ENCODE peak calls at places on chromosomes 1 and 21, in eight cellular contexts. C, H, O, P, A, F, S and E are unnamed samples.

GRCh38 chr21:46171585-46171984 is 12.7 kb downstream of the SPATC1L start:
- DNase-seq in P (no peak), O (no peak), A (no peak), H (no peak), S (no peak), F (no peak), C (no peak), E (no peak)

GRCh38 chr1:72366473-72366872 is 84.1 kb upstream of the NEGR1 start:
- DNase-seq in F (no peak), P (no peak), H (no peak), A (peak; percentile 64), O (no peak), C (peak; percentile 5), S (peak; percentile 16), E (no peak)

GRCh38 chr1:54342306-54342705 is 63.9 kb downstream of the SSBP3 start:
- DNase-seq in F (no peak), H (no peak), O (peak; percentile 74), P (no peak), C (no peak), S (no peak), A (no peak), E (no peak)

GRCh38 chr1:155984341-155984740 is 6.0 kb upstream of the ARHGEF2 start:
- DNase-seq in P (no peak), C (no peak), A (no peak), O (peak; percentile 88), F (no peak), S (no peak), H (no peak), E (no peak)

GRCh38 chr1:25699501-25700089 is 83.0 kb downstream of the MAN1C1 start:
- DNase-seq in P (no peak), O (peak; percentile 35), A (no peak), C (no peak), F (no peak), H (peak; percentile 36), S (no peak), E (no peak)

GRCh38 chr1:237679687-237680086 is 211.0 kb downstream of the ZP4 start:
- DNase-seq in F (no peak), H (no peak), O (no peak), S (no peak), C (no peak), A (no peak), P (no peak), E (no peak)

GRCh38 chr1:203638076-203638475 is 11.4 kb downstream of the ATP2B4 start:
- DNase-seq in H (no peak), S (no peak), P (no peak), O (no peak), F (no peak), A (no peak), C (no peak), E (no peak)

GRCh38 chr21:25934771-25935224 is 200.0 kb downstream of the GABPA start:
- DNase-seq in H (peak; percentile 76), C (peak; percentile 71), O (no peak), P (peak; percentile 75), F (peak; percentile 58), A (peak; percentile 98), S (peak; percentile 58), E (no peak)

GRCh38 chr1:60833173-60833572 is 249.2 kb upstream of the NFIA start:
- DNase-seq in A (no peak), H (no peak), C (no peak), F (no peak), O (no peak), S (no peak), P (no peak), E (peak; percentile 33)

GRCh38 chr1:67647036-67647798 is 37.8 kb upstream of the GADD45A start:
- DNase-seq in S (peak; percentile 67), O (no peak), A (peak; percentile 52), C (peak; percentile 23), P (no peak), H (no peak), F (no peak), E (no peak)

GRCh38 chr1:218460367-218460766 is 115.2 kb downstream of the TGFB2 start:
- DNase-seq in C (no peak), S (no peak), A (peak; percentile 86), O (peak; percentile 70), P (no peak), F (no peak), H (peak; percentile 61), E (no peak)

GRCh38 chr1:161071886-161072371 is 2.2 kb upstream of the ARHGAP30 start:
- DNase-seq in P (peak; percentile 74), O (peak; percentile 90), S (no peak), F (peak; percentile 86), C (peak; percentile 43), A (peak; percentile 19), H (no peak), E (peak; percentile 54)

GRCh38 chr1:226603030-226603960 is 54.7 kb downstream of the STUM start:
- DNase-seq in S (peak; percentile 48), H (peak; percentile 72), C (peak; percentile 85), O (no peak), P (peak; percentile 69), A (peak; percentile 10), F (no peak), E (peak; percentile 10)

GRCh38 chr21:34639882-34640788 is 25.2 kb upstream of the RCAN1 start:
- DNase-seq in C (no peak), H (no peak), F (no peak), A (no peak), O (no peak), S (no peak), P (no peak), E (peak; percentile 30)

GRCh38 chr1:19563336-19564097 is 78.2 kb upstream of the CAPZB start:
- DNase-seq in O (no peak), A (peak; percentile 57), F (peak; percentile 49), P (peak; percentile 27), S (peak; percentile 25), C (peak; percentile 70), H (peak; percentile 69), E (peak; percentile 19)

GRCh38 chr1:85484264-85484663 is 19.3 kb upstream of the DDAH1 start:
- DNase-seq in O (no peak), A (peak; percentile 61), P (no peak), S (no peak), H (no peak), F (no peak), C (no peak), E (no peak)

GRCh38 chr1:176878750-176879536 is 285.6 kb downstream of the ASTN1 start:
- DNase-seq in S (no peak), A (no peak), F (no peak), H (no peak), C (no peak), O (peak; percentile 83), P (no peak), E (no peak)

GRCh38 chr1:59718064-59718988 is 96.4 kb upstream of the HOOK1 start:
- DNase-seq in A (peak; percentile 39), O (no peak), S (no peak), F (no peak), P (no peak), H (no peak), C (no peak), E (no peak)

GRCh38 chr1:24481098-24481497 is 21.5 kb upstream of the RCAN3 start:
- DNase-seq in H (no peak), O (no peak), A (no peak), F (no peak), S (peak; percentile 15), C (peak; percentile 7), P (no peak), E (no peak)

GRCh38 chr1:84668185-84668584 is 22.1 kb downstream of the SSX2IP start:
- DNase-seq in A (no peak), O (peak; percentile 51), C (peak; percentile 12), S (no peak), P (no peak), H (no peak), F (no peak), E (no peak)

GRCh38 chr1:201888282-201889033 is at the start of gene SHISA4:
- DNase-seq in C (peak; percentile 62), O (peak; percentile 88), H (peak; percentile 57), F (peak; percentile 88), S (peak; percentile 92), P (peak; percentile 83), A (peak; percentile 61), E (peak; percentile 32)

GRCh38 chr1:85330206-85330605 is 53.8 kb upstream of the BCL10 start:
- DNase-seq in F (no peak), A (peak; percentile 99), H (no peak), O (no peak), S (no peak), P (no peak), C (no peak), E (no peak)

GRCh38 chr1:56094168-56094567 is 485.2 kb downstream of the PLPP3 start:
- DNase-seq in F (no peak), S (no peak), H (no peak), A (no peak), O (no peak), C (no peak), P (no peak), E (no peak)

GRCh38 chr1:242585616-242586354 is 61.3 kb upstream of the PLD5 start:
- DNase-seq in S (no peak), P (no peak), F (no peak), A (no peak), C (no peak), O (peak; percentile 62), H (no peak), E (no peak)

GRCh38 chr1:167489581-167490340 is 28.6 kb downstream of the CD247 start:
- DNase-seq in O (peak; percentile 87), A (no peak), P (no peak), H (no peak), C (no peak), S (no peak), F (no peak), E (no peak)

GRCh38 chr21:19553930-19554615 is 1150.5 kb upstream of the TMPRSS15 start:
- DNase-seq in O (peak; percentile 67), P (no peak), A (no peak), S (no peak), H (no peak), C (no peak), F (no peak), E (no peak)
- H3K4me3 ChIP-seq in O (peak overlapping the region; percentile 64), P (no peak overlapping the region), A (no peak overlapping the region), S (no peak overlapping the region), H (no peak overlapping the region), C (no peak overlapping the region), F (no peak overlapping the region), E (no peak overlapping the region)

GRCh38 chr1:89276690-89277089 is 4.0 kb upstream of the GBP5 start:
- DNase-seq in H (no peak), S (no peak), A (peak; percentile 2), P (no peak), C (no peak), O (no peak), F (no peak), E (no peak)
- H3K4me1 ChIP-seq in H (no peaks in the 10 kb centered on the region), S (no peaks in the 10 kb centered on the region), A (no peaks in the 10 kb centered on the region), P (no peaks in the 10 kb centered on the region), C (peaks cover 13% of the 10 kb centered on the region), O (no peaks in the 10 kb centered on the region), F (peaks cover 13% of the 10 kb centered on the region), E (no peaks in the 10 kb centered on the region)

GRCh38 chr1:152347116-152347728 is 12.6 kb downstream of the FLG2 start:
- DNase-seq in O (peak; percentile 65), F (no peak), H (no peak), P (no peak), C (peak; percentile 90), A (peak; percentile 41), S (no peak), E (peak; percentile 56)
- H3K9me3 ChIP-seq in O (peaks cover 57% of the 10 kb centered on the region), F (no peaks in the 10 kb centered on the region), H (no peaks in the 10 kb centered on the region), P (no peaks in the 10 kb centered on the region), C (no peaks in the 10 kb centered on the region), A (no peaks in the 10 kb centered on the region), S (no peaks in the 10 kb centered on the region), E (no peaks in the 10 kb centered on the region)

DNA sequence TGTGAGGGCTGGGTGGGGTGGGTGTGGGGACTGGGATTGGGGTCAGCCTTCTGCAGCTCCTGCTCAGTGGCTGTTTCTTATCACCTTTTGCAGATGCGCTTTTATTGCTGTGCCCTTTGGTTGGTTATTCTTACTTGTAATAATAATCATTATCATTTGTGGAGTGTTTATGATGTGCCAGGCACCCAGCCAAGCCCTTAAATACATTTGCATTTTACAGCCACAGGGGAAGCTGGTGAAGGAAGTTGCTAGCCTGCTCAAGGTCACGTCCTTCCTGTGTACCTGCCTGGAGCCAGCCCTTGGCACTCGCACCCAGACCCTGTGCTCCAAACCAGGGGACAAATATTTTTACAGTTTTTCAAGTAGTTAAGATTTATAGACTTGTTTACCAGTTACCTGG is 144.0 kb downstream of the PGBD5 start:
- DNase-seq in H (peak; percentile 7), A (no peak), S (no peak), P (peak; percentile 40), O (no peak), C (no peak), F (peak; percentile 26), E (peak; percentile 98)
- H3K4me3 ChIP-seq in H (no peak overlapping the region), A (no peak overlapping the region), S (no peak overlapping the region), P (no peak overlapping the region), O (no peak overlapping the region), C (no peak overlapping the region), F (no peak overlapping the region), E (no peak overlapping the region)